ENCODE peak calls at places on chromosomes 16 and 17, in six cellular contexts. O is SK-N-SH, G is MG63, N is progenitor cell of endocrine pancreas, B is GM20000, M is endothelial cell. E is an unnamed sample.

GRCh38 chr16:11497851-11498289 is 88.8 kb downstream of the LITAF start:
- DNase-seq in B (no peak), N (no peak), G (peak), M (no peak), O (no peak), E (no peak)

GRCh38 chr16:82368041-82368440 is 198.0 kb upstream of the MPHOSPH6 start:
- DNase-seq in O (peak), M (peak), G (peak), N (no peak), B (no peak), E (no peak)

GRCh38 chr17:70017112-70017511 is 57.9 kb upstream of the KCNJ16 start:
- DNase-seq in O (no peak), M (no peak), B (no peak), N (no peak), G (no peak), E (no peak)

GRCh38 chr17:7836596-7837374 is 2.8 kb downstream of the KDM6B start:
- DNase-seq in M (peak), G (peak), O (peak), B (peak), N (peak), E (peak)

GRCh38 chr17:82358467-82359350 is at the start of gene TEX19:
- DNase-seq in M (no peak), G (peak), O (peak), N (no peak), B (no peak), E (no peak)

GRCh38 chr16:54193656-54194007 is 93.0 kb downstream of the IRX3 start:
- DNase-seq in M (peak), G (peak), O (peak), N (peak), B (peak), E (peak)

GRCh38 chr16:59236804-59237463 is 502.8 kb upstream of the GOT2 start:
- DNase-seq in N (no peak), G (no peak), O (no peak), M (no peak), B (no peak), E (no peak)

GRCh38 chr16:49051626-49052025 is 230.0 kb downstream of the CBLN1 start:
- DNase-seq in N (no peak), O (no peak), G (no peak), B (no peak), M (no peak), E (no peak)

GRCh38 chr16:85888405-85889331 is 10.3 kb upstream of the IRF8 start:
- DNase-seq in G (peak), N (no peak), O (no peak), B (peak), M (no peak), E (no peak)

GRCh38 chr16:10831899-10832886 is 13.6 kb upstream of the TVP23A start:
- DNase-seq in N (no peak), B (no peak), O (no peak), G (no peak), M (no peak), E (no peak)

GRCh38 chr16:86396918-86397317 is 113.4 kb upstream of the FOXF1 start:
- DNase-seq in N (no peak), B (no peak), M (no peak), O (no peak), G (peak), E (no peak)

GRCh38 chr16:68985855-68986254 is 119.6 kb upstream of the HAS3 start:
- DNase-seq in G (no peak), B (no peak), N (no peak), O (no peak), M (no peak), E (no peak)

GRCh38 chr17:82230627-82231311 is 1.9 kb downstream of the SLC16A3 start:
- DNase-seq in B (peak), N (peak), M (peak), G (peak), O (peak), E (peak)

GRCh38 chr17:2691965-2692780 is 19.4 kb downstream of the CLUH start:
- DNase-seq in G (no peak), N (no peak), M (no peak), B (peak), O (peak), E (no peak)

GRCh38 chr17:66040402-66040801 is 151.5 kb downstream of the CEP112 start:
- DNase-seq in N (no peak), B (no peak), M (no peak), G (peak), O (no peak), E (no peak)

E was measured in neural crest cell.